ENCODE peak calls at places on chromosomes 6 and 20, in seven cellular contexts. One of them, this sample, is unnamed.

GRCh38 chr6:10420546-10421507 is 6.0 kb upstream of the TFAP2A start:
- DNase-seq in H1: no peak
- DNase-seq in A549: no peak
- DNase-seq in breast epithelium: no peak
- DNase-seq in Peyer's patch: no peak
- DNase-seq in testis: no peak
- DNase-seq in GM23248: no peak
- DNase-seq in this sample: no peak

GRCh38 chr6:3610206-3610605 is 141.3 kb downstream of the PXDC1 start:
- DNase-seq in H1: no peak
- DNase-seq in A549: no peak
- DNase-seq in breast epithelium: peak; percentile 44
- DNase-seq in Peyer's patch: no peak
- DNase-seq in testis: no peak
- DNase-seq in GM23248: no peak
- DNase-seq in this sample: no peak

GRCh38 chr6:129490551-129491245 is 219.3 kb downstream of the ARHGAP18 start:
- DNase-seq in H1: no peak
- DNase-seq in A549: peak; percentile 62
- DNase-seq in breast epithelium: peak; percentile 46
- DNase-seq in Peyer's patch: peak; percentile 41
- DNase-seq in testis: no peak
- DNase-seq in GM23248: peak; percentile 94
- DNase-seq in this sample: peak; percentile 29

GRCh38 chr20:2871111-2871465 is 2.2 kb upstream of the PTPRA start:
- DNase-seq in H1: no peak
- DNase-seq in A549: no peak
- DNase-seq in breast epithelium: no peak
- DNase-seq in Peyer's patch: no peak
- DNase-seq in testis: no peak
- DNase-seq in GM23248: peak; percentile 50
- DNase-seq in this sample: no peak

GRCh38 chr6:13526718-13527668 is 39.6 kb upstream of the GFOD1 start:
- DNase-seq in H1: no peak
- DNase-seq in A549: no peak
- DNase-seq in breast epithelium: no peak
- DNase-seq in Peyer's patch: peak; percentile 64
- DNase-seq in testis: no peak
- DNase-seq in GM23248: peak; percentile 16
- DNase-seq in this sample: peak; percentile 48

GRCh38 chr20:16351415-16351814 is 221.8 kb downstream of the KIF16B start:
- DNase-seq in H1: no peak
- DNase-seq in A549: no peak
- DNase-seq in breast epithelium: no peak
- DNase-seq in Peyer's patch: no peak
- DNase-seq in testis: no peak
- DNase-seq in GM23248: no peak
- DNase-seq in this sample: no peak

GRCh38 chr20:39800548-39800947 is 838.4 kb downstream of the DHX35 start:
- DNase-seq in H1: no peak
- DNase-seq in A549: no peak
- DNase-seq in breast epithelium: no peak
- DNase-seq in Peyer's patch: no peak
- DNase-seq in testis: no peak
- DNase-seq in GM23248: peak; percentile 92
- DNase-seq in this sample: no peak

GRCh38 chr20:10857362-10858070 is 183.7 kb upstream of the JAG1 start:
- DNase-seq in H1: no peak
- DNase-seq in A549: peak; percentile 74
- DNase-seq in breast epithelium: no peak
- DNase-seq in Peyer's patch: no peak
- DNase-seq in testis: no peak
- DNase-seq in GM23248: peak; percentile 75
- DNase-seq in this sample: peak; percentile 88

GRCh38 chr6:1312444-1313363 is 806 bp downstream of the FOXQ1 start:
- DNase-seq in H1: no peak
- DNase-seq in A549: no peak
- DNase-seq in breast epithelium: no peak
- DNase-seq in Peyer's patch: no peak
- DNase-seq in testis: peak; percentile 26
- DNase-seq in GM23248: peak; percentile 42
- DNase-seq in this sample: no peak

GRCh38 chr6:92623441-92623840 is 795.9 kb downstream of the EPHA7 start:
- DNase-seq in H1: no peak
- DNase-seq in A549: no peak
- DNase-seq in breast epithelium: no peak
- DNase-seq in Peyer's patch: no peak
- DNase-seq in testis: no peak
- DNase-seq in GM23248: no peak
- DNase-seq in this sample: no peak

GRCh38 chr20:32144898-32145662 is 35.6 kb downstream of the TM9SF4 start:
- DNase-seq in H1: no peak
- DNase-seq in A549: no peak
- DNase-seq in breast epithelium: no peak
- DNase-seq in Peyer's patch: no peak
- DNase-seq in testis: no peak
- DNase-seq in GM23248: no peak
- DNase-seq in this sample: no peak

GRCh38 chr6:109010703-109011102 is 83.9 kb downstream of the SESN1 start:
- DNase-seq in H1: no peak
- DNase-seq in A549: no peak
- DNase-seq in breast epithelium: no peak
- DNase-seq in Peyer's patch: no peak
- DNase-seq in testis: no peak
- DNase-seq in GM23248: no peak
- DNase-seq in this sample: no peak

GRCh38 chr6:139983555-139984276 is 609.3 kb upstream of the CITED2 start:
- DNase-seq in H1: no peak
- DNase-seq in A549: no peak
- DNase-seq in breast epithelium: no peak
- DNase-seq in Peyer's patch: no peak
- DNase-seq in testis: no peak
- DNase-seq in GM23248: peak; percentile 56
- DNase-seq in this sample: no peak

GRCh38 chr6:168197636-168198301 is 118.8 kb upstream of the FRMD1 start:
- DNase-seq in H1: no peak
- DNase-seq in A549: no peak
- DNase-seq in breast epithelium: no peak
- DNase-seq in Peyer's patch: no peak
- DNase-seq in testis: no peak
- DNase-seq in GM23248: no peak
- DNase-seq in this sample: no peak

GRCh38 chr20:63351380-63351700 is 9.8 kb downstream of the CHRNA4 start:
- DNase-seq in H1: no peak
- DNase-seq in A549: no peak
- DNase-seq in breast epithelium: no peak
- DNase-seq in Peyer's patch: no peak
- DNase-seq in testis: no peak
- DNase-seq in GM23248: no peak
- DNase-seq in this sample: no peak

GRCh38 chr20:43916073-43916874 is 1.6 kb downstream of the TOX2 start:
- DNase-seq in H1: no peak
- DNase-seq in A549: no peak
- DNase-seq in breast epithelium: no peak
- DNase-seq in Peyer's patch: no peak
- DNase-seq in testis: peak; percentile 59
- DNase-seq in GM23248: peak; percentile 62
- DNase-seq in this sample: no peak

GRCh38 chr20:62097881-62098407 is 24.3 kb upstream of the LSM14B start:
- DNase-seq in H1: no peak
- DNase-seq in A549: no peak
- DNase-seq in breast epithelium: no peak
- DNase-seq in Peyer's patch: no peak
- DNase-seq in testis: no peak
- DNase-seq in GM23248: no peak
- DNase-seq in this sample: no peak

GRCh38 chr20:62103508-62104233 is 18.6 kb upstream of the LSM14B start:
- DNase-seq in H1: no peak
- DNase-seq in A549: no peak
- DNase-seq in breast epithelium: no peak
- DNase-seq in Peyer's patch: no peak
- DNase-seq in testis: no peak
- DNase-seq in GM23248: no peak
- DNase-seq in this sample: no peak

GRCh38 chr20:62104791-62105345 is 17.4 kb upstream of the LSM14B start:
- DNase-seq in H1: no peak
- DNase-seq in A549: no peak
- DNase-seq in breast epithelium: no peak
- DNase-seq in Peyer's patch: no peak
- DNase-seq in testis: no peak
- DNase-seq in GM23248: peak; percentile 68
- DNase-seq in this sample: peak; percentile 47

GRCh38 chr20:62104234-62104789 is 18.0 kb upstream of the LSM14B start:
- DNase-seq in H1: no peak
- DNase-seq in A549: no peak
- DNase-seq in breast epithelium: no peak
- DNase-seq in Peyer's patch: no peak
- DNase-seq in testis: peak; percentile 26
- DNase-seq in GM23248: no peak
- DNase-seq in this sample: no peak

DNA sequence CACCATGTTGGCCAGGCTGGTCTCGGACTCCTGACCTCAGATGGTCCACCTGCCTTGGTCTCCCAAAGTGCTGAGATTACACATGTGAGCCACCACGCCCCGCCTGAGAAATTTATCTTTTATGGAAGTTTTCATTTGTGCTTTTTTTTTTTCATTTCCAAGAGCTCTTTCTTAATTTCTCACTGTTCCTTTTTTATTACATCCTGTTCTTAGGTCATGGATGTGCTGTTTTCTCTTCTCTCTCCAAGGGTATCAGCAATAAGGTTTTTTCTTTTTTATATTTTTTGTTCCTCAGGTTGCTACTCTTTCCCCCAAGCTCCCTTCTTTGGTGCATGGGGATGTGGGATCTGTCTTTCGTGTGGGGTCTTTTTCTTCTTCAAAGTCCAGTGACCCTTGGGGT is 21.2 kb upstream of the LSM14B start:
- DNase-seq in H1: no peak
- DNase-seq in A549: no peak
- DNase-seq in breast epithelium: no peak
- DNase-seq in Peyer's patch: no peak
- DNase-seq in testis: no peak
- DNase-seq in GM23248: no peak
- DNase-seq in this sample: no peak
- H3K9me3 ChIP-seq in H1: peaks cover 5% of the 10 kb centered on the region
- H3K9me3 ChIP-seq in A549: peaks cover 56% of the 10 kb centered on the region
- H3K9me3 ChIP-seq in breast epithelium: peaks cover 21% of the 10 kb centered on the region
- H3K9me3 ChIP-seq in Peyer's patch: peaks cover 22% of the 10 kb centered on the region
- H3K9me3 ChIP-seq in testis: no peaks in the 10 kb centered on the region
- H3K9me3 ChIP-seq in GM23248: no peaks in the 10 kb centered on the region
- H3K9me3 ChIP-seq in this sample: no peaks in the 10 kb centered on the region

GRCh38 chr6:67887747-67888545 is 747.1 kb upstream of the ADGRB3 start:
- DNase-seq in H1: no peak
- DNase-seq in A549: no peak
- DNase-seq in breast epithelium: no peak
- DNase-seq in Peyer's patch: no peak
- DNase-seq in testis: peak; percentile 21
- DNase-seq in GM23248: no peak
- DNase-seq in this sample: no peak

GRCh38 chr6:67889682-67889995 is 745.4 kb upstream of the ADGRB3 start:
- DNase-seq in H1: no peak
- DNase-seq in A549: no peak
- DNase-seq in breast epithelium: no peak
- DNase-seq in Peyer's patch: no peak
- DNase-seq in testis: no peak
- DNase-seq in GM23248: no peak
- DNase-seq in this sample: no peak

GRCh38 chr6:67887419-67887746 is 747.7 kb upstream of the ADGRB3 start:
- DNase-seq in H1: no peak
- DNase-seq in A549: no peak
- DNase-seq in breast epithelium: no peak
- DNase-seq in Peyer's patch: no peak
- DNase-seq in testis: no peak
- DNase-seq in GM23248: no peak
- DNase-seq in this sample: no peak

GRCh38 chr6:67888546-67888885 is 746.6 kb upstream of the ADGRB3 start:
- DNase-seq in H1: no peak
- DNase-seq in A549: no peak
- DNase-seq in breast epithelium: no peak
- DNase-seq in Peyer's patch: no peak
- DNase-seq in testis: no peak
- DNase-seq in GM23248: no peak
- DNase-seq in this sample: no peak

GRCh38 chr6:67888886-67889681 is 746.0 kb upstream of the ADGRB3 start:
- DNase-seq in H1: no peak
- DNase-seq in A549: no peak
- DNase-seq in breast epithelium: no peak
- DNase-seq in Peyer's patch: no peak
- DNase-seq in testis: no peak
- DNase-seq in GM23248: no peak
- DNase-seq in this sample: no peak
- H3K9me3 ChIP-seq in H1: no peaks in the 10 kb centered on the region
- H3K9me3 ChIP-seq in A549: no peaks in the 10 kb centered on the region
- H3K9me3 ChIP-seq in breast epithelium: no peaks in the 10 kb centered on the region
- H3K9me3 ChIP-seq in Peyer's patch: no peaks in the 10 kb centered on the region
- H3K9me3 ChIP-seq in testis: no peaks in the 10 kb centered on the region
- H3K9me3 ChIP-seq in GM23248: no peaks in the 10 kb centered on the region
- H3K9me3 ChIP-seq in this sample: no peaks in the 10 kb centered on the region

GRCh38 chr20:54920491-54920890 is 445.1 kb downstream of the DOK5 start:
- DNase-seq in H1: no peak
- DNase-seq in A549: no peak
- DNase-seq in breast epithelium: no peak
- DNase-seq in Peyer's patch: no peak
- DNase-seq in testis: no peak
- DNase-seq in GM23248: no peak
- DNase-seq in this sample: no peak

GRCh38 chr20:54928564-54928963 is 453.2 kb downstream of the DOK5 start:
- DNase-seq in H1: no peak
- DNase-seq in A549: no peak
- DNase-seq in breast epithelium: no peak
- DNase-seq in Peyer's patch: no peak
- DNase-seq in testis: no peak
- DNase-seq in GM23248: no peak
- DNase-seq in this sample: no peak

GRCh38 chr20:54922096-54922495 is 446.7 kb downstream of the DOK5 start:
- DNase-seq in H1: no peak
- DNase-seq in A549: no peak
- DNase-seq in breast epithelium: no peak
- DNase-seq in Peyer's patch: no peak
- DNase-seq in testis: no peak
- DNase-seq in GM23248: no peak
- DNase-seq in this sample: no peak

DNA sequence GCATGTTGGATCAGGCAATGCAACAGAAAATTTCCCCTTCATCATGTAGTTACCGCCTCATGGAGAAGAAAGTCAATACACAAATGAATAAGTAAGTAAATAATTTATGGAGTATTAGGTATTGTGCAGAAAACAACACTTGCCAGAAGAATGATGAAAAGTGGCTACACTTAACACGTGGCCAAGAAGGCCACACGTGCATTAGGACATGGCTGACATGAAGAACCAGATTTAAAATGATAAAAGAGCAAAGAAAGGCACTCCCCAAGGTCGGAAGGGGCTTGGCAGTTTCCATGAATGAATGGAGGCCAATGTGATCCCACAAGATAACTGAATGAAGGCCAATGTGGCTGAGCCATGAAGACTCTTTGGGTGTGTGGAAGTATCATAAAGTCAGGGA is 447.2 kb downstream of the DOK5 start:
- DNase-seq in H1: no peak
- DNase-seq in A549: no peak
- DNase-seq in breast epithelium: no peak
- DNase-seq in Peyer's patch: no peak
- DNase-seq in testis: no peak
- DNase-seq in GM23248: no peak
- DNase-seq in this sample: no peak
- H3K9me3 ChIP-seq in H1: no peaks in the 10 kb centered on the region
- H3K9me3 ChIP-seq in A549: no peaks in the 10 kb centered on the region
- H3K9me3 ChIP-seq in breast epithelium: no peaks in the 10 kb centered on the region
- H3K9me3 ChIP-seq in Peyer's patch: no peaks in the 10 kb centered on the region
- H3K9me3 ChIP-seq in testis: no peaks in the 10 kb centered on the region
- H3K9me3 ChIP-seq in GM23248: no peaks in the 10 kb centered on the region
- H3K9me3 ChIP-seq in this sample: no peaks in the 10 kb centered on the region

GRCh38 chr20:1561350-1561749 is 3.8 kb upstream of the SIRPD start:
- DNase-seq in H1: no peak
- DNase-seq in A549: no peak
- DNase-seq in breast epithelium: no peak
- DNase-seq in Peyer's patch: no peak
- DNase-seq in testis: no peak
- DNase-seq in GM23248: no peak
- DNase-seq in this sample: no peak
- H3K9me3 ChIP-seq in H1: no peaks in the 10 kb centered on the region
- H3K9me3 ChIP-seq in A549: peaks cover 24% of the 10 kb centered on the region
- H3K9me3 ChIP-seq in breast epithelium: no peaks in the 10 kb centered on the region
- H3K9me3 ChIP-seq in Peyer's patch: no peaks in the 10 kb centered on the region
- H3K9me3 ChIP-seq in testis: no peaks in the 10 kb centered on the region
- H3K9me3 ChIP-seq in GM23248: no peaks in the 10 kb centered on the region
- H3K9me3 ChIP-seq in this sample: no peaks in the 10 kb centered on the region